ENCODE peak calls at places on chromosome 15, in four cellular contexts. A is A549; X is effector memory CD4-positive, alpha-beta T cell; B is adrenal gland. J is an unnamed sample.

GRCh38 chr15:99167201-99167600 is 62.3 kb downstream of the SYNM start:
- DNase-seq in A (no peak), X (no peak), B (no peak), J (no peak)

GRCh38 chr15:71545223-71545760 is 265.1 kb upstream of the NR2E3 start:
- DNase-seq in A (no peak), X (no peak), B (no peak), J (no peak)

GRCh38 chr15:55168350-55168974 is 28.3 kb downstream of the RSL24D1 start:
- DNase-seq in A (peak; percentile 76), X (peak; percentile 2), B (peak; percentile 57), J (peak; percentile 38)

GRCh38 chr15:25905140-25905539 is 42.0 kb upstream of the ATP10A start:
- DNase-seq in A (no peak), X (no peak), B (no peak), J (no peak)

GRCh38 chr15:96353931-96354730 is 23.6 kb downstream of the NR2F2 start:
- DNase-seq in A (no peak), X (no peak), B (no peak), J (no peak)

GRCh38 chr15:90062023-90062728 is 40.1 kb downstream of the IDH2 start:
- DNase-seq in A (no peak), X (peak; percentile 38), B (peak; percentile 51), J (peak; percentile 70)

GRCh38 chr15:79923068-79923514 is 26.3 kb upstream of the MTHFS start:
- DNase-seq in A (peak; percentile 70), X (peak; percentile 59), B (peak; percentile 67), J (peak; percentile 72)

GRCh38 chr15:57477736-57478522 is 101.6 kb downstream of the CGNL1 start:
- DNase-seq in A (no peak), X (no peak), B (no peak), J (no peak)

GRCh38 chr15:39936187-39936586 is 2.3 kb downstream of the EIF2AK4 start:
- DNase-seq in A (no peak), X (no peak), B (no peak), J (no peak)

GRCh38 chr15:43483306-43484128 is 9.4 kb downstream of the TP53BP1 start:
- DNase-seq in A (no peak), X (no peak), B (no peak), J (peak; percentile 29)

GRCh38 chr15:33226559-33227181 is 32.2 kb upstream of the FMN1 start:
- DNase-seq in A (peak; percentile 86), X (no peak), B (peak; percentile 66), J (peak; percentile 65)

GRCh38 chr15:91706366-91707032 is 147.0 kb upstream of the SLCO3A1 start:
- DNase-seq in A (peak; percentile 63), X (peak; percentile 57), B (peak; percentile 90), J (peak; percentile 86)

GRCh38 chr15:52306270-52306669 is 10.7 kb upstream of the MYO5C start:
- DNase-seq in A (no peak), X (no peak), B (no peak), J (no peak)

GRCh38 chr15:33649217-33649933 is 318.9 kb upstream of the CHRM5 start:
- DNase-seq in A (no peak), X (no peak), B (no peak), J (no peak)

GRCh38 chr15:47377465-47377864 is 339.8 kb upstream of the SEMA6D start:
- DNase-seq in A (no peak), X (no peak), B (no peak), J (no peak)

GRCh38 chr15:55279746-55280351 is 9.8 kb downstream of the RAB27A start:
- DNase-seq in A (peak; percentile 23), X (peak; percentile 65), B (peak; percentile 78), J (peak; percentile 52)

GRCh38 chr15:28098360-28098765 is 752 bp downstream of the OCA2 start:
- DNase-seq in A (no peak), X (no peak), B (peak; percentile 10), J (no peak)

GRCh38 chr15:79458491-79458890 is 26.4 kb downstream of the MINAR1 start:
- DNase-seq in A (no peak), X (no peak), B (no peak), J (no peak)

GRCh38 chr15:77599899-77600298 is 32.8 kb downstream of the LINGO1 start:
- DNase-seq in A (peak; percentile 49), X (no peak), B (no peak), J (no peak)

GRCh38 chr15:72182673-72183072 is 14.9 kb downstream of the GRAMD2A start:
- DNase-seq in A (no peak), X (no peak), B (no peak), J (no peak)

GRCh38 chr15:39845582-39845981 is 62.9 kb upstream of the FSIP1 start:
- DNase-seq in A (no peak), X (no peak), B (no peak), J (no peak)

GRCh38 chr15:29091666-29092065 is 178.0 kb downstream of the NSMCE3 start:
- DNase-seq in A (no peak), X (no peak), B (no peak), J (no peak)

GRCh38 chr15:88841201-88841600 is 38.0 kb downstream of the ACAN start:
- DNase-seq in A (no peak), X (no peak), B (no peak), J (no peak)

GRCh38 chr15:37015025-37015424 is 85.3 kb downstream of the MEIS2 start:
- DNase-seq in A (no peak), X (no peak), B (peak; percentile 69), J (no peak)

GRCh38 chr15:71364117-71364584 is 248.9 kb downstream of the THSD4 start:
- DNase-seq in A (no peak), X (no peak), B (no peak), J (no peak)

GRCh38 chr15:77018796-77019475 is 24.0 kb downstream of the PSTPIP1 start:
- DNase-seq in A (no peak), X (no peak), B (no peak), J (no peak)

GRCh38 chr15:38705421-38706219 is 141.0 kb upstream of the RASGRP1 start:
- DNase-seq in A (no peak), X (no peak), B (no peak), J (no peak)

GRCh38 chr15:58724471-58724870 is 25.0 kb downstream of the ADAM10 start:
- DNase-seq in A (no peak), X (no peak), B (no peak), J (no peak)
- H3K4me1 ChIP-seq in A (peaks cover 8% of the 10 kb centered on the region), X (no peaks in the 10 kb centered on the region), B (no peaks in the 10 kb centered on the region), J (peaks cover 17% of the 10 kb centered on the region)

GRCh38 chr15:60480888-60481287 is 1.9 kb upstream of the ICE2 start:
- DNase-seq in A (no peak), X (no peak), B (no peak), J (no peak)

GRCh38 chr15:60479361-60479684 is 381 bp upstream of the ICE2 start:
- DNase-seq in A (no peak), X (no peak), B (no peak), J (no peak)

GRCh38 chr15:60480149-60480548 is 1.2 kb upstream of the ICE2 start:
- DNase-seq in A (no peak), X (no peak), B (no peak), J (no peak)

GRCh38 chr15:60478633-60479360 is at the start of gene ICE2:
- DNase-seq in A (peak; percentile 88), X (peak; percentile 91), B (peak; percentile 97), J (peak; percentile 97)

DNA sequence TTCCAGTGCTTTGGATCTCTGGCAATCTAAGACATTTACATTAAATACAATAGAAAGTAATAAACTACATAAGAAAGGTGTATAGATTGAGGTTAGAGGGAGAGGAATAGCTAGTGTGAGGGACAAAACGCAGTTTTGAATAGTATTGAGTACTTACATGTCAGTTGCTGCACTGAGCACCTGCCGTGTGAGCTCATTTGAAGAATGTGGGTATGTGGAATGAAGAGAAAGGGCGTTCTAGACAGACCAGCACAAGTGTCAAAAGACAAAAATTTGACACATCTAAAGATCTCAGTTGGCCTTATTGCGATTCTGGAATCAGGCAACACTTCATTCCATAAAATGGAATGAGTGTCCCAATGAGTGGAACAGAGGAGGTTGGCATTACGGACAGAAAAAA is 769 bp upstream of the ICE2 start:
- DNase-seq in A (no peak), X (no peak), B (no peak), J (no peak)
- H3K27ac ChIP-seq in A (peak overlapping the region; percentile 97), X (peak overlapping the region; percentile 86), B (no peak overlapping the region), J (peak overlapping the region; percentile 88)

GRCh38 chr15:101559938-101560337 is 70.4 kb upstream of the PCSK6 start:
- DNase-seq in A (no peak), X (no peak), B (no peak), J (no peak)
- H3K4me1 ChIP-seq in A (peaks cover 4% of the 10 kb centered on the region), X (no peaks in the 10 kb centered on the region), B (no peaks in the 10 kb centered on the region), J (no peaks in the 10 kb centered on the region)

GRCh38 chr15:94242257-94242656 is 10.9 kb downstream of the MCTP2 start:
- DNase-seq in A (no peak), X (no peak), B (no peak), J (no peak)
- H3K27ac ChIP-seq in A (no peak overlapping the region), X (no peak overlapping the region), B (no peak overlapping the region), J (no peak overlapping the region)